ENCODE peak calls at places on chromosomes 2 and 18, in four cellular contexts. One of them, this sample, is unnamed.

GRCh38 chr2:12456293-12457151 is 260.2 kb upstream of the TRIB2 start:
- DNase-seq in neural crest cell: no peak
- DNase-seq in GM23248: peak; percentile 99
- DNase-seq in NCI-H748 treated with DMSO at 0.1 percent for 48 hours: no peak
- DNase-seq in this sample: peak; percentile 97

GRCh38 chr18:2857491-2858063 is 10.8 kb downstream of the EMILIN2 start:
- DNase-seq in neural crest cell: no peak
- DNase-seq in GM23248: peak; percentile 95
- DNase-seq in NCI-H748 treated with DMSO at 0.1 percent for 48 hours: no peak
- DNase-seq in this sample: no peak

GRCh38 chr2:239012936-239013669 is 165.2 kb downstream of the TWIST2 start:
- DNase-seq in NCI-H748 treated with DMSO at 0.1 percent for 48 hours: no peak
- DNase-seq in GM23248: no peak
- DNase-seq in neural crest cell: no peak
- DNase-seq in this sample: no peak

GRCh38 chr2:153100139-153100538 is 378.4 kb downstream of the RPRM start:
- DNase-seq in GM23248: no peak
- DNase-seq in neural crest cell: no peak
- DNase-seq in NCI-H748 treated with DMSO at 0.1 percent for 48 hours: no peak
- DNase-seq in this sample: no peak

GRCh38 chr18:46283268-46283667 is 179.1 kb downstream of the HAUS1 start:
- DNase-seq in GM23248: peak; percentile 18
- DNase-seq in NCI-H748 treated with DMSO at 0.1 percent for 48 hours: no peak
- DNase-seq in neural crest cell: no peak
- DNase-seq in this sample: no peak

GRCh38 chr2:43051316-43051715 is 175.1 kb downstream of the ZFP36L2 start:
- DNase-seq in GM23248: peak; percentile 55
- DNase-seq in neural crest cell: no peak
- DNase-seq in NCI-H748 treated with DMSO at 0.1 percent for 48 hours: no peak
- DNase-seq in this sample: no peak

GRCh38 chr2:156452971-156453370 is 16.8 kb downstream of the GPD2 start:
- DNase-seq in NCI-H748 treated with DMSO at 0.1 percent for 48 hours: no peak
- DNase-seq in GM23248: peak; percentile 54
- DNase-seq in neural crest cell: no peak
- DNase-seq in this sample: no peak

GRCh38 chr2:44952143-44952805 is 10.8 kb downstream of the SIX3 start:
- DNase-seq in GM23248: peak; percentile 86
- DNase-seq in neural crest cell: peak; percentile 74
- DNase-seq in NCI-H748 treated with DMSO at 0.1 percent for 48 hours: no peak
- DNase-seq in this sample: no peak

GRCh38 chr18:44733754-44734465 is 53.2 kb downstream of the SETBP1 start:
- DNase-seq in NCI-H748 treated with DMSO at 0.1 percent for 48 hours: no peak
- DNase-seq in GM23248: peak; percentile 59
- DNase-seq in neural crest cell: no peak
- DNase-seq in this sample: no peak

GRCh38 chr2:55759271-55759921 is 65.8 kb upstream of the PNPT1 start:
- DNase-seq in NCI-H748 treated with DMSO at 0.1 percent for 48 hours: no peak
- DNase-seq in GM23248: no peak
- DNase-seq in neural crest cell: no peak
- DNase-seq in this sample: no peak

GRCh38 chr2:95728878-95729511 is 137.2 kb downstream of the TRIM43 start:
- DNase-seq in NCI-H748 treated with DMSO at 0.1 percent for 48 hours: peak; percentile 67
- DNase-seq in GM23248: peak; percentile 91
- DNase-seq in neural crest cell: peak; percentile 55
- DNase-seq in this sample: peak; percentile 69

GRCh38 chr18:7064346-7064745 is 53.3 kb downstream of the LAMA1 start:
- DNase-seq in GM23248: no peak
- DNase-seq in neural crest cell: no peak
- DNase-seq in NCI-H748 treated with DMSO at 0.1 percent for 48 hours: no peak
- DNase-seq in this sample: no peak

GRCh38 chr2:8479298-8479697 is 202.6 kb upstream of the ID2 start:
- DNase-seq in neural crest cell: no peak
- DNase-seq in NCI-H748 treated with DMSO at 0.1 percent for 48 hours: no peak
- DNase-seq in GM23248: no peak
- DNase-seq in this sample: no peak

This sample was measured in non-pigmented ciliary epithelial cell.